ENCODE peak calls at places on chromosomes 1 and 21, in seven cellular contexts. L, I, U, J, F, Y and S are unnamed samples.

GRCh38 chr21:32184059-32184458 is 94.8 kb downstream of the MIS18A start:
- DNase-seq in L (no peak), I (no peak), U (no peak), J (no peak), F (no peak), Y (no peak), S (no peak)

GRCh38 chr1:37478451-37478871 is 4.1 kb downstream of the ZC3H12A start:
- DNase-seq in L (no peak), I (no peak), U (peak), J (peak), F (no peak), Y (no peak), S (no peak)

GRCh38 chr1:207495816-207496792 is at the start of gene CR1:
- DNase-seq in L (peak), I (peak), U (peak), J (no peak), F (no peak), Y (peak), S (no peak)

GRCh38 chr1:65431111-65431705 is 10.7 kb downstream of the LEPR start:
- DNase-seq in L (no peak), I (no peak), U (no peak), J (no peak), F (no peak), Y (no peak), S (no peak)

GRCh38 chr1:116853680-116854191 is 56.0 kb upstream of the PTGFRN start:
- DNase-seq in L (no peak), I (no peak), U (no peak), J (peak), F (peak), Y (no peak), S (peak)

GRCh38 chr1:10200620-10201019 is 9.8 kb upstream of the KIF1B start:
- DNase-seq in L (no peak), I (no peak), U (no peak), J (no peak), F (no peak), Y (no peak), S (no peak)

GRCh38 chr21:34914239-34914638 is 134.9 kb downstream of the RUNX1 start:
- DNase-seq in L (no peak), I (no peak), U (no peak), J (no peak), F (no peak), Y (no peak), S (no peak)

GRCh38 chr1:37660646-37661045 is 26.0 kb upstream of the RSPO1 start:
- DNase-seq in L (peak), I (no peak), U (no peak), J (no peak), F (no peak), Y (no peak), S (no peak)

GRCh38 chr1:185419718-185420117 is 102.7 kb upstream of the IVNS1ABP start:
- DNase-seq in L (no peak), I (no peak), U (no peak), J (no peak), F (no peak), Y (no peak), S (no peak)

GRCh38 chr1:234611153-234611798 is 1.3 kb upstream of the IRF2BP2 start:
- DNase-seq in L (no peak), I (no peak), U (peak), J (peak), F (peak), Y (no peak), S (peak)

DNA sequence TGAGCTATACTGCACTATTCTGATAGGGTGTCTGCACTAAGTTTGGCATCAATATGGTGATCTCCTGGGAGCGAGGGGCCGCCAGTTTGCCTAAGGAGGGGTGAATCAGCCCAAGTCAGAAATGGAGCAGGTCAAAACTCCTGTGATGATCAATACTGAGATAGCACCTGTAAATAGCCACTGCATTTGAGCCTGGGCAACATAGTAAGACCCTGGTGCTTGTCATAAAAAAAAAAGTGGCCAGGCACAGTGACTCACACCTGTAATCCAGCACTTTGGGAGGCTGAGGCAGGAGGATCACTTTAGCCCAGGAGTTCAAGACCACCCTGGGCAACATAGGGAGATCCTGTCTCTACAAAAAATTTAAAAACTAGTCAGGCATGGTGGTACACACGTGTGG is 11.6 kb upstream of the ZDHHC18 start:
- DNase-seq in L (no peak), I (no peak), U (no peak), J (no peak), F (no peak), Y (no peak), S (no peak)
- H3K27ac ChIP-seq in L (no peak), I (no peak), U (no peak), J (no peak), F (no peak), Y (no peak), S (no peak)

GRCh38 chr1:36160388-36160948 is 4.5 kb downstream of the MAP7D1 start:
- DNase-seq in L (no peak), I (no peak), U (no peak), J (no peak), F (no peak), Y (no peak), S (no peak)
- H3K27ac ChIP-seq in L (peak), I (peak), U (peak), J (peak), F (peak), Y (peak), S (peak)

GRCh38 chr1:61192666-61193325 is 110.4 kb downstream of the NFIA start:
- DNase-seq in L (no peak), I (no peak), U (no peak), J (no peak), F (no peak), Y (no peak), S (no peak)

GRCh38 chr1:61187380-61188086 is 105.2 kb downstream of the NFIA start:
- DNase-seq in L (no peak), I (no peak), U (no peak), J (no peak), F (no peak), Y (no peak), S (no peak)

GRCh38 chr1:61191140-61191720 is 108.9 kb downstream of the NFIA start:
- DNase-seq in L (no peak), I (no peak), U (no peak), J (no peak), F (no peak), Y (no peak), S (no peak)

GRCh38 chr1:61193808-61194207 is 111.4 kb downstream of the NFIA start:
- DNase-seq in L (no peak), I (no peak), U (no peak), J (no peak), F (no peak), Y (no peak), S (no peak)

DNA sequence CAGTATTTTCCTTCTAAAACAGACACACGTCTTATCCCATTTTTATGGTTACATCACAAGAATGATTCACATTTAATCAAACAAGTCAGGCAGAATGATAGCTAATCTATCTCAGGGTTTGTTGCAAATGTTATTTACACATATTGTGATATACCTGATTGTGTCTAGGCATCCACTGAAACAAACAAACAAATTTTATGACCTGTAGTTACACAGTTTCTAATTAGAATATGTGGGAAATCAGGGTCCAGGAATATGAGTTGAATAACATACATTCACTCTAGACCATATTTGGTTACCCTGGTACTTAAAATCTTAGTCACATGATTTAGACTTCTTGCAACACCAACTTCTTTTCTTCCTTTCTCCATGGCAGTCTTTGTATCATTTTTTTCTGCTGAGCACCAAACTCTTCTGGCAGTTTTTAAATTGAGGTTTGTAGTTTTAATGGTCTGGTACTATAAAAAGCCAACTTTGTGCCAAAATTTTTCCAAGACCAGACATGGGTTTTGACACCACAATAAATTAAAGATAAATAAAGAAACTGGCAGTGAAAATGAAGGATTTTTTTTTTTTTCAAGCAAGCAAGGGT is 108.2 kb downstream of the NFIA start:
- DNase-seq in L (no peak), I (no peak), U (no peak), J (no peak), F (no peak), Y (no peak), S (no peak)
- H3K27ac ChIP-seq in L (no peak), I (peak), U (no peak), J (no peak), F (no peak), Y (peak), S (no peak)

GRCh38 chr1:34864759-34865158 is 5.2 kb upstream of the SMIM12 start:
- DNase-seq in L (no peak), I (no peak), U (no peak), J (no peak), F (no peak), Y (no peak), S (no peak)
- H3K27ac ChIP-seq in L (no peak), I (no peak), U (no peak), J (no peak), F (no peak), Y (no peak), S (no peak)

GRCh38 chr1:26022994-26023393 is 1.4 kb downstream of the EXTL1 start:
- DNase-seq in L (no peak), I (no peak), U (no peak), J (no peak), F (no peak), Y (no peak), S (no peak)

GRCh38 chr1:26020390-26020789 is 1.2 kb upstream of the EXTL1 start:
- DNase-seq in L (no peak), I (no peak), U (no peak), J (no peak), F (no peak), Y (no peak), S (no peak)

GRCh38 chr1:26020941-26021646 is 481 bp upstream of the EXTL1 start:
- DNase-seq in L (no peak), I (no peak), U (no peak), J (no peak), F (no peak), Y (no peak), S (no peak)

GRCh38 chr1:26022404-26022779 is 817 bp downstream of the EXTL1 start:
- DNase-seq in L (no peak), I (no peak), U (no peak), J (no peak), F (no peak), Y (no peak), S (no peak)

GRCh38 chr1:26021647-26022403 is at the start of gene EXTL1:
- DNase-seq in L (no peak), I (peak), U (no peak), J (no peak), F (no peak), Y (no peak), S (no peak)
- H3K27ac ChIP-seq in L (no peak), I (peak), U (no peak), J (no peak), F (no peak), Y (no peak), S (no peak)

GRCh38 chr1:25022361-25023189 is 92.5 kb upstream of the RUNX3 start:
- DNase-seq in L (no peak), I (peak), U (peak), J (peak), F (peak), Y (peak), S (peak)
- H3K27ac ChIP-seq in L (no peak), I (peak), U (peak), J (peak), F (peak), Y (peak), S (no peak)

DNA sequence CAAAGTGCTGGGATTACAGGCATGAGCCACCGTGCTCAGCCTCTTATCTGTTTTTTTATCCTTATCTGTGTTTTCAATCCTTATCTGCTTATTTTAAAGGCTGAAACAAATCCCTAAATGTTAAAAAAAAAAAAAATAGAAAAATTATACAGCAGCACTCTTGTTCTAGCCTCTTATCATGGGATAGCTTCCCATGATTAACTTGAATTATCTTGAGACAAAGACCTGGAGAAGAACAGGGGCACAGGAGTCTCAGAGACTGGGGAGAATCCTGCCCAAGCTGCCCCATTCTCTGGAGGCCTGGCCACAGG is 86.9 kb downstream of the DHRS3 start:
- DNase-seq in L (no peak), I (no peak), U (no peak), J (no peak), F (no peak), Y (no peak), S (no peak)
- H3K27ac ChIP-seq in L (no peak), I (no peak), U (no peak), J (no peak), F (no peak), Y (no peak), S (no peak)

GRCh38 chr21:14547834-14548513 is 1.9 kb upstream of the SAMSN1 start:
- DNase-seq in L (no peak), I (no peak), U (no peak), J (no peak), F (no peak), Y (no peak), S (no peak)
- H3K27ac ChIP-seq in L (no peak), I (no peak), U (no peak), J (no peak), F (no peak), Y (no peak), S (peak)